ENCODE peak calls at places on chromosomes 3 and 15, in seven cellular contexts. One of them, this sample, is unnamed. For H3K36me3, the result is how much of the 10 kb centered on the place peaks cover.

GRCh38 chr3:115693868-115694267 is 70.6 kb downstream of the GAP43 start:
- DNase-seq in PC-9: no peak
- DNase-seq in fibroblast of lung: no peak
- DNase-seq in lung: no peak
- DNase-seq in neuronal stem cell: no peak
- DNase-seq in NT2/D1: no peak
- DNase-seq in tibial nerve: no peak
- DNase-seq in this sample: no peak

GRCh38 chr3:45180051-45180450 is 33.9 kb upstream of the CDCP1 start:
- DNase-seq in fibroblast of lung: peak
- DNase-seq in neuronal stem cell: no peak
- DNase-seq in NT2/D1: no peak
- DNase-seq in tibial nerve: no peak
- DNase-seq in lung: no peak
- DNase-seq in PC-9: no peak
- DNase-seq in this sample: no peak

GRCh38 chr3:185933374-185933950 is 4.4 kb downstream of the TRA2B start:
- DNase-seq in fibroblast of lung: no peak
- DNase-seq in PC-9: no peak
- DNase-seq in neuronal stem cell: no peak
- DNase-seq in lung: no peak
- DNase-seq in tibial nerve: no peak
- DNase-seq in NT2/D1: no peak
- DNase-seq in this sample: no peak

GRCh38 chr15:80081390-80081789 is 21.9 kb downstream of the ZFAND6 start:
- DNase-seq in tibial nerve: no peak
- DNase-seq in neuronal stem cell: no peak
- DNase-seq in lung: no peak
- DNase-seq in fibroblast of lung: no peak
- DNase-seq in NT2/D1: no peak
- DNase-seq in PC-9: no peak
- DNase-seq in this sample: no peak

GRCh38 chr15:92683511-92683834 is 27.9 kb upstream of the FAM174B start:
- DNase-seq in fibroblast of lung: peak
- DNase-seq in NT2/D1: peak
- DNase-seq in neuronal stem cell: peak
- DNase-seq in lung: peak
- DNase-seq in PC-9: no peak
- DNase-seq in tibial nerve: no peak
- DNase-seq in this sample: no peak

GRCh38 chr15:66789029-66790025 is 87.3 kb downstream of the SMAD6 start:
- DNase-seq in fibroblast of lung: peak
- DNase-seq in NT2/D1: peak
- DNase-seq in lung: peak
- DNase-seq in neuronal stem cell: no peak
- DNase-seq in tibial nerve: no peak
- DNase-seq in PC-9: no peak
- DNase-seq in this sample: no peak

GRCh38 chr3:98333989-98334606 is 19.6 kb upstream of the OR5K4 start:
- DNase-seq in lung: no peak
- DNase-seq in fibroblast of lung: peak
- DNase-seq in neuronal stem cell: no peak
- DNase-seq in PC-9: peak
- DNase-seq in NT2/D1: no peak
- DNase-seq in tibial nerve: no peak
- DNase-seq in this sample: no peak

GRCh38 chr15:84969257-84969656 is 12.4 kb upstream of the PDE8A start:
- DNase-seq in lung: no peak
- DNase-seq in fibroblast of lung: no peak
- DNase-seq in NT2/D1: no peak
- DNase-seq in tibial nerve: no peak
- DNase-seq in neuronal stem cell: no peak
- DNase-seq in PC-9: no peak
- DNase-seq in this sample: no peak

GRCh38 chr15:33059184-33059583 is 135.3 kb downstream of the FMN1 start:
- DNase-seq in fibroblast of lung: peak
- DNase-seq in lung: no peak
- DNase-seq in neuronal stem cell: no peak
- DNase-seq in tibial nerve: no peak
- DNase-seq in NT2/D1: no peak
- DNase-seq in PC-9: no peak
- DNase-seq in this sample: no peak

GRCh38 chr3:133963657-133964396 is 65.9 kb downstream of the SLCO2A1 start:
- DNase-seq in neuronal stem cell: no peak
- DNase-seq in lung: no peak
- DNase-seq in fibroblast of lung: no peak
- DNase-seq in tibial nerve: no peak
- DNase-seq in NT2/D1: no peak
- DNase-seq in PC-9: no peak
- DNase-seq in this sample: no peak

GRCh38 chr3:60792287-60792852 is 458.9 kb downstream of the FHIT start:
- DNase-seq in tibial nerve: no peak
- DNase-seq in neuronal stem cell: no peak
- DNase-seq in NT2/D1: no peak
- DNase-seq in lung: no peak
- DNase-seq in fibroblast of lung: no peak
- DNase-seq in PC-9: no peak
- DNase-seq in this sample: no peak

GRCh38 chr3:39121626-39122025 is 14.1 kb downstream of the TTC21A start:
- DNase-seq in PC-9: no peak
- DNase-seq in tibial nerve: no peak
- DNase-seq in lung: no peak
- DNase-seq in NT2/D1: no peak
- DNase-seq in neuronal stem cell: no peak
- DNase-seq in fibroblast of lung: no peak
- DNase-seq in this sample: no peak

GRCh38 chr3:183123891-183124290 is 24.6 kb upstream of the MCCC1 start:
- DNase-seq in lung: no peak
- DNase-seq in NT2/D1: no peak
- DNase-seq in fibroblast of lung: peak
- DNase-seq in PC-9: no peak
- DNase-seq in neuronal stem cell: no peak
- DNase-seq in tibial nerve: no peak
- DNase-seq in this sample: no peak

GRCh38 chr15:68289621-68290352 is 12.2 kb downstream of the FEM1B start:
- DNase-seq in tibial nerve: no peak
- DNase-seq in lung: no peak
- DNase-seq in PC-9: no peak
- DNase-seq in neuronal stem cell: no peak
- DNase-seq in fibroblast of lung: no peak
- DNase-seq in NT2/D1: no peak
- DNase-seq in this sample: no peak

GRCh38 chr15:62957130-62957529 is 85.4 kb upstream of the TPM1 start:
- DNase-seq in neuronal stem cell: no peak
- DNase-seq in PC-9: no peak
- DNase-seq in tibial nerve: no peak
- DNase-seq in fibroblast of lung: no peak
- DNase-seq in NT2/D1: no peak
- DNase-seq in lung: no peak
- DNase-seq in this sample: no peak

GRCh38 chr3:123194552-123194951 is 7.2 kb upstream of the SEC22A start:
- DNase-seq in lung: no peak
- DNase-seq in tibial nerve: no peak
- DNase-seq in PC-9: no peak
- DNase-seq in fibroblast of lung: peak
- DNase-seq in NT2/D1: peak
- DNase-seq in neuronal stem cell: peak
- DNase-seq in this sample: no peak

GRCh38 chr15:53974813-53975212 is 3.4 kb upstream of the UNC13C start:
- DNase-seq in PC-9: no peak
- DNase-seq in lung: no peak
- DNase-seq in tibial nerve: no peak
- DNase-seq in fibroblast of lung: no peak
- DNase-seq in neuronal stem cell: no peak
- DNase-seq in NT2/D1: no peak
- DNase-seq in this sample: no peak

GRCh38 chr15:63374686-63375520 is 6.7 kb downstream of the CA12 start:
- DNase-seq in fibroblast of lung: peak
- DNase-seq in PC-9: peak
- DNase-seq in neuronal stem cell: no peak
- DNase-seq in lung: no peak
- DNase-seq in tibial nerve: no peak
- DNase-seq in NT2/D1: no peak
- DNase-seq in this sample: no peak

GRCh38 chr3:63706321-63707085 is 54.0 kb downstream of the SNTN start:
- DNase-seq in tibial nerve: no peak
- DNase-seq in lung: no peak
- DNase-seq in NT2/D1: no peak
- DNase-seq in neuronal stem cell: no peak
- DNase-seq in PC-9: no peak
- DNase-seq in fibroblast of lung: no peak
- DNase-seq in this sample: peak

GRCh38 chr15:51863131-51863530 is 33.7 kb downstream of the TMOD3 start:
- DNase-seq in tibial nerve: no peak
- DNase-seq in PC-9: no peak
- DNase-seq in lung: no peak
- DNase-seq in neuronal stem cell: no peak
- DNase-seq in fibroblast of lung: no peak
- DNase-seq in NT2/D1: no peak
- DNase-seq in this sample: no peak
- H3K36me3 ChIP-seq in tibial nerve: under half
- H3K36me3 ChIP-seq in PC-9: under half
- H3K36me3 ChIP-seq in lung: under half
- H3K36me3 ChIP-seq in neuronal stem cell: under half
- H3K36me3 ChIP-seq in fibroblast of lung: under half
- H3K36me3 ChIP-seq in NT2/D1: under half
- H3K36me3 ChIP-seq in this sample: under half

GRCh38 chr3:191360620-191361019 is 30.3 kb upstream of the UTS2B start:
- DNase-seq in fibroblast of lung: no peak
- DNase-seq in PC-9: peak
- DNase-seq in lung: no peak
- DNase-seq in NT2/D1: no peak
- DNase-seq in neuronal stem cell: no peak
- DNase-seq in tibial nerve: no peak
- DNase-seq in this sample: no peak

GRCh38 chr3:191361456-191361855 is 31.1 kb upstream of the UTS2B start:
- DNase-seq in lung: no peak
- DNase-seq in PC-9: no peak
- DNase-seq in neuronal stem cell: peak
- DNase-seq in NT2/D1: no peak
- DNase-seq in fibroblast of lung: no peak
- DNase-seq in tibial nerve: no peak
- DNase-seq in this sample: no peak

GRCh38 chr3:191363221-191363620 is 32.9 kb upstream of the UTS2B start:
- DNase-seq in tibial nerve: no peak
- DNase-seq in fibroblast of lung: no peak
- DNase-seq in neuronal stem cell: no peak
- DNase-seq in lung: no peak
- DNase-seq in NT2/D1: no peak
- DNase-seq in PC-9: no peak
- DNase-seq in this sample: no peak

GRCh38 chr3:191362036-191362435 is 31.7 kb upstream of the UTS2B start:
- DNase-seq in neuronal stem cell: no peak
- DNase-seq in PC-9: no peak
- DNase-seq in fibroblast of lung: no peak
- DNase-seq in NT2/D1: no peak
- DNase-seq in lung: peak
- DNase-seq in tibial nerve: no peak
- DNase-seq in this sample: no peak

DNA sequence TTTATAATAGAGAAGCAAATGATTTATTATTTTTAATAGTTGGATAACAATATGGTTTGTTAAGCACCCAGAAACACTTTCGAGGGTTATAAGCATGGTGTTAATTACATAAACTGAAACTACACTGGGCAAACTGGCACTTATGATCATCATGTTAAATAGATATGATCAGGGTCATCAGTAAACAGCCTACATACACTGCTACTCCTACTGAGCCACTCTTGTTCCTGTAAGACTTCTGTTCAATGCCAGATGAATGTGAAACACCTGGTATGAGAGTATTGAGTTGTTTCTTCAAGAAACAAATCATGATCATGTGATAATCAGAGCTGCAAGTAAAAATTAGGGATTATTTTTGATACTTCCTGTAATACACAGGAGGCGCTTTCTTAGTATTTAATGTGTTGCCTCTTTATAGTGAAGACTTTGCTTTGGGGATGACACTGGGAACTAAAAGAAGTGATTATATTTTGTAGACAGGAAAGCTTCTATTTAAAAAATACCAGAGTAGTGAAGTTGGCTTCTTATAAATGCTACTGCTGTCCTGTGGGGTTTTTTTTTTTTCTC is 32.3 kb upstream of the UTS2B start:
- DNase-seq in fibroblast of lung: no peak
- DNase-seq in lung: no peak
- DNase-seq in NT2/D1: no peak
- DNase-seq in tibial nerve: no peak
- DNase-seq in neuronal stem cell: no peak
- DNase-seq in PC-9: no peak
- DNase-seq in this sample: no peak
- H3K36me3 ChIP-seq in fibroblast of lung: under half
- H3K36me3 ChIP-seq in lung: under half
- H3K36me3 ChIP-seq in NT2/D1: half or more
- H3K36me3 ChIP-seq in tibial nerve: under half
- H3K36me3 ChIP-seq in neuronal stem cell: under half
- H3K36me3 ChIP-seq in PC-9: half or more
- H3K36me3 ChIP-seq in this sample: under half

DNA sequence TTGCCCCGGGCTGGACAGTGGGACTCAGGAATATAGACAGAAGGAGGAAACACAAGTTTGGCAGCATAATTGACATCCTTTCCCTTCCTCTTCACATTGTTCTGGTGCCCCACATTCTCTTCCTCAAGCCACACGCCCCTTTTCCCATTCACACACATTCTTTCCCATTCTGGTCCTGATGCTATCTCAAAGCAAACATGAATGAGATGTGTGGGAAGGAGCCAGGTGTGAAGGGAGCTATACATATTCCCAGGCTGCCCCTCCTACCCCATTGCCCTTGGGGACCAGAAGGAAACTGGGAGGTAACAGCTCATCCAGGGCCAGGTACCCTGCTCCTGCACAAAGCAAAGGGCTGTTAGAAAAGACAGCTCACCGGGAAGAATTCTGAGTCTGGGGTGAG is 23.4 kb upstream of the CLK3 start:
- DNase-seq in neuronal stem cell: no peak
- DNase-seq in PC-9: no peak
- DNase-seq in fibroblast of lung: no peak
- DNase-seq in NT2/D1: no peak
- DNase-seq in lung: no peak
- DNase-seq in tibial nerve: no peak
- DNase-seq in this sample: no peak
- H3K36me3 ChIP-seq in neuronal stem cell: under half
- H3K36me3 ChIP-seq in PC-9: under half
- H3K36me3 ChIP-seq in fibroblast of lung: under half
- H3K36me3 ChIP-seq in NT2/D1: half or more
- H3K36me3 ChIP-seq in lung: under half
- H3K36me3 ChIP-seq in tibial nerve: under half
- H3K36me3 ChIP-seq in this sample: under half

GRCh38 chr3:100368421-100368820 is 32.5 kb downstream of the TOMM70 start:
- DNase-seq in fibroblast of lung: peak
- DNase-seq in neuronal stem cell: no peak
- DNase-seq in NT2/D1: no peak
- DNase-seq in PC-9: no peak
- DNase-seq in tibial nerve: no peak
- DNase-seq in lung: no peak
- DNase-seq in this sample: no peak

GRCh38 chr3:100374521-100374920 is 26.4 kb downstream of the TOMM70 start:
- DNase-seq in fibroblast of lung: no peak
- DNase-seq in PC-9: no peak
- DNase-seq in NT2/D1: no peak
- DNase-seq in neuronal stem cell: no peak
- DNase-seq in tibial nerve: no peak
- DNase-seq in lung: no peak
- DNase-seq in this sample: no peak

GRCh38 chr3:100366424-100366823 is 31.9 kb downstream of the NIT2 start:
- DNase-seq in NT2/D1: no peak
- DNase-seq in neuronal stem cell: no peak
- DNase-seq in PC-9: no peak
- DNase-seq in lung: no peak
- DNase-seq in fibroblast of lung: no peak
- DNase-seq in tibial nerve: no peak
- DNase-seq in this sample: no peak

GRCh38 chr3:100370751-100371150 is 30.1 kb downstream of the TOMM70 start:
- DNase-seq in PC-9: no peak
- DNase-seq in fibroblast of lung: no peak
- DNase-seq in tibial nerve: no peak
- DNase-seq in NT2/D1: no peak
- DNase-seq in lung: no peak
- DNase-seq in neuronal stem cell: no peak
- DNase-seq in this sample: no peak
- H3K36me3 ChIP-seq in PC-9: half or more
- H3K36me3 ChIP-seq in fibroblast of lung: under half
- H3K36me3 ChIP-seq in tibial nerve: under half
- H3K36me3 ChIP-seq in NT2/D1: half or more
- H3K36me3 ChIP-seq in lung: under half
- H3K36me3 ChIP-seq in neuronal stem cell: under half
- H3K36me3 ChIP-seq in this sample: under half